ENCODE peak calls at places on chromosomes 1 and 21, in ten cellular contexts. Y is aorta; G is small intestine; B is stomach; F is MM.1S; M is tibial artery; V is neuronal stem cell; X is CD8-positive, alpha-beta T cell; H is trophoblast cell; C is upper lobe of right lung. J is an unnamed sample.

GRCh38 chr1:232319106-232319505 is 310.8 kb downstream of the SIPA1L2 start:
- DNase-seq in M (no peak), C (no peak), Y (no peak), V (no peak), F (no peak), X (no peak), G (no peak), H (no peak), B (no peak), J (peak)

GRCh38 chr1:30684881-30685795 is 38.2 kb downstream of the MATN1 start:
- DNase-seq in M (no peak), C (peak), H (no peak), V (peak), Y (no peak), G (peak), B (peak), F (no peak), X (peak), J (peak)

GRCh38 chr1:226558293-226558692 is 9.7 kb downstream of the STUM start:
- DNase-seq in C (peak), Y (no peak), X (no peak), B (no peak), M (no peak), F (no peak), V (no peak), G (no peak), H (no peak), J (no peak)

GRCh38 chr1:161066694-161067093 is 3.0 kb downstream of the ARHGAP30 start:
- DNase-seq in X (peak), M (no peak), H (no peak), B (no peak), V (no peak), F (no peak), C (no peak), Y (no peak), G (no peak), J (no peak)

GRCh38 chr1:246724725-246725095 is 501 bp downstream of the SCCPDH start:
- DNase-seq in Y (no peak), M (no peak), C (no peak), H (no peak), F (peak), X (no peak), V (no peak), G (peak), B (no peak), J (no peak)

GRCh38 chr1:15902882-15903281 is 55.4 kb downstream of the SPEN start:
- DNase-seq in B (no peak), G (no peak), C (no peak), Y (no peak), M (no peak), X (no peak), F (no peak), H (no peak), V (no peak), J (no peak)

GRCh38 chr1:232111616-232112015 is 485.0 kb downstream of the DISC1 start:
- DNase-seq in Y (no peak), C (no peak), V (no peak), H (no peak), F (no peak), G (no peak), M (no peak), X (no peak), B (no peak), J (no peak)

GRCh38 chr1:1938613-1939295 is 19.7 kb upstream of the TMEM52 start:
- DNase-seq in Y (peak), C (no peak), X (no peak), G (no peak), M (peak), V (no peak), B (no peak), F (no peak), H (no peak), J (no peak)

GRCh38 chr1:63892632-63893395 is 119.0 kb downstream of the ROR1 start:
- DNase-seq in Y (peak), B (no peak), V (no peak), F (no peak), X (no peak), H (no peak), C (no peak), M (peak), G (no peak), J (no peak)

GRCh38 chr21:43355925-43356289 is 71.0 kb downstream of the SIK1 start:
- DNase-seq in Y (no peak), H (no peak), X (no peak), B (no peak), G (no peak), F (no peak), C (no peak), V (no peak), M (no peak), J (no peak)

GRCh38 chr21:37710555-37711293 is 205.5 kb downstream of the KCNJ6 start:
- DNase-seq in C (no peak), G (peak), X (no peak), B (no peak), H (peak), M (no peak), F (no peak), Y (no peak), V (no peak), J (no peak)

GRCh38 chr1:49824261-49824660 is 199.5 kb downstream of the AGBL4 start:
- DNase-seq in F (no peak), V (no peak), B (no peak), H (no peak), M (no peak), C (no peak), Y (no peak), G (no peak), X (no peak), J (no peak)

GRCh38 chr1:1250828-1251284 is 4.3 kb upstream of the C1QTNF12 start:
- DNase-seq in Y (no peak), F (no peak), M (no peak), H (no peak), G (no peak), B (no peak), C (no peak), X (peak), V (no peak), J (no peak)

GRCh38 chr1:234595899-234596298 is 14.1 kb downstream of the IRF2BP2 start:
- DNase-seq in Y (no peak), V (no peak), M (no peak), F (no peak), C (no peak), H (no peak), G (no peak), X (no peak), B (no peak), J (no peak)

GRCh38 chr1:150154143-150154542 is 4.4 kb downstream of the PLEKHO1 start:
- DNase-seq in X (no peak), G (no peak), H (no peak), Y (no peak), F (no peak), C (no peak), V (no peak), M (no peak), B (no peak), J (no peak)

GRCh38 chr1:73463848-73464247 is 734.1 kb downstream of the LRRIQ3 start:
- DNase-seq in X (no peak), M (no peak), V (no peak), G (no peak), H (no peak), Y (no peak), C (no peak), F (no peak), B (no peak), J (no peak)

GRCh38 chr1:118504867-118505266 is 319.8 kb upstream of the SPAG17 start:
- DNase-seq in M (no peak), Y (no peak), H (no peak), G (peak), F (no peak), C (no peak), V (no peak), X (no peak), B (peak), J (no peak)

GRCh38 chr1:234486858-234487830 is 8.2 kb upstream of the TARBP1 start:
- DNase-seq in M (no peak), X (no peak), Y (no peak), C (no peak), H (peak), G (peak), B (peak), V (peak), F (peak), J (no peak)

GRCh38 chr1:211247921-211248320 is 11.2 kb upstream of the RCOR3 start:
- DNase-seq in F (no peak), M (no peak), C (no peak), H (no peak), B (no peak), Y (no peak), X (no peak), G (no peak), V (no peak), J (no peak)

GRCh38 chr21:32312976-32313375 is 14.3 kb downstream of the MRAP start:
- DNase-seq in Y (no peak), X (no peak), G (no peak), H (no peak), C (no peak), B (no peak), V (no peak), M (no peak), F (no peak), J (no peak)

GRCh38 chr1:94244816-94245215 is 7.4 kb upstream of the ARHGAP29 start:
- DNase-seq in Y (no peak), X (no peak), C (no peak), M (no peak), G (no peak), B (no peak), V (no peak), H (no peak), F (no peak), J (no peak)

GRCh38 chr1:94243665-94244064 is 6.3 kb upstream of the ARHGAP29 start:
- DNase-seq in H (no peak), X (no peak), G (no peak), Y (no peak), F (no peak), C (no peak), M (no peak), V (no peak), B (no peak), J (no peak)

GRCh38 chr1:94246692-94247145 is 9.3 kb upstream of the ARHGAP29 start:
- DNase-seq in B (no peak), H (no peak), V (no peak), Y (no peak), X (no peak), M (no peak), C (no peak), F (no peak), G (no peak), J (no peak)

GRCh38 chr1:94247146-94248094 is 10.0 kb upstream of the ARHGAP29 start:
- DNase-seq in M (peak), G (peak), B (peak), F (peak), X (peak), C (peak), V (peak), Y (peak), H (peak), J (peak)

DNA sequence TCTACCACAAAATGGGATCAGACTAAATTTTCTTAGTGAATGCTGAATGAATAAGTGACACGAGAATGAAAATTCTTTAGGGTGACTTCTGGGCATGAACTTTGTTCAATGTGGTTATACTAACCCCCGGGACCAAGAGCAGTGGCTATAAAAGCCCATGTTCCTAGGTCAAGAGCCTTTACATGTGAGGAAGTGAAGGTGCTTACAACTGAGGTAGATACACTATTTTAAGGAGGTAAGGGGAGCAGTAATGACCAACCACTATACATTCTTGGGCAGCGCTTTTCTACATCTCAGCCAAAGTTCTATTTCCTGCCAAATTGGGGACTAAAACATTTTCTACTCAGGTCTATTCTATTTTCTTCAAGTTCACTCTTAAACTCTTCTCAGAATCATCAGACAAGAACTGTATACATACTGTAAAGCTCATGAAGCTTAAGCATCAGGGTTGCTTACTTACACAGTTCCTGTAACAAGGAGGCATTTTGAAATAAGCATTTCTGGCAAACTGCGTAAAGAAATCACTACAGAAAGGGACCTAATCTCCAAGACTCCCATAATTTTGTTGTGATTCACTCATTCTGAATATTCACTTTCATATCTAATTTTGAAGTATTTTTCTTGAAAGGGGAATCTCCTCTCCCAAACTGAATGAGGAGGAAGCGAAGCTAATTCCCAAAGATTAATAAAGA is 8.5 kb upstream of the ARHGAP29 start:
- DNase-seq in H (no peak), B (no peak), C (no peak), G (no peak), X (no peak), V (no peak), Y (no peak), F (no peak), M (no peak), J (no peak)
- H3K27ac ChIP-seq in H (no peak), B (no peak), C (peak), G (peak), X (no peak), V (no peak), Y (no peak), F (no peak), M (peak), J (peak)

GRCh38 chr1:8076171-8076570 is 50.1 kb upstream of the ERRFI1 start:
- DNase-seq in C (no peak), B (peak), Y (no peak), M (no peak), H (no peak), V (no peak), G (no peak), X (no peak), F (no peak), J (no peak)

GRCh38 chr1:8077602-8078001 is 51.5 kb upstream of the ERRFI1 start:
- DNase-seq in H (peak), G (no peak), M (no peak), C (no peak), Y (no peak), F (no peak), B (no peak), V (no peak), X (no peak), J (no peak)

GRCh38 chr1:8077120-8077573 is 51.0 kb upstream of the ERRFI1 start:
- DNase-seq in B (peak), F (no peak), M (peak), C (peak), Y (peak), G (peak), H (peak), V (no peak), X (no peak), J (peak)

GRCh38 chr1:8073116-8073855 is 47.2 kb upstream of the ERRFI1 start:
- DNase-seq in M (peak), H (no peak), C (no peak), Y (no peak), B (no peak), F (no peak), V (no peak), X (no peak), G (no peak), J (no peak)

GRCh38 chr1:8075511-8076051 is 49.5 kb upstream of the ERRFI1 start:
- DNase-seq in G (no peak), X (no peak), B (no peak), H (peak), Y (no peak), M (no peak), F (no peak), V (no peak), C (peak), J (peak)
- H3K27ac ChIP-seq in G (no peak), X (no peak), B (peak), H (peak), Y (no peak), M (peak), F (no peak), V (no peak), C (peak), J (peak)

GRCh38 chr1:204127597-204128242 is 24.1 kb downstream of the ETNK2 start:
- DNase-seq in B (peak), M (peak), H (peak), G (peak), V (peak), X (no peak), F (peak), C (peak), Y (peak), J (peak)
- H3K27ac ChIP-seq in B (no peak), M (peak), H (no peak), G (no peak), V (no peak), X (no peak), F (no peak), C (no peak), Y (no peak), J (peak)

GRCh38 chr1:219177363-219177762 is 3.7 kb downstream of the LYPLAL1 start:
- DNase-seq in Y (no peak), F (no peak), X (no peak), G (no peak), M (no peak), C (no peak), H (no peak), B (no peak), V (no peak), J (no peak)
- H3K27ac ChIP-seq in Y (no peak), F (no peak), X (no peak), G (no peak), M (peak), C (no peak), H (no peak), B (no peak), V (no peak), J (no peak)